ENCODE peak calls at places on chromosomes 3 and 15, in seven cellular contexts. One of them, this sample, is unnamed.

GRCh38 chr3:55963611-55964010 is 476.5 kb upstream of the WNT5A start:
- DNase-seq in bronchial epithelial cell: no peak
- DNase-seq in fibroblast of mammary gland: no peak
- DNase-seq in spleen: no peak
- DNase-seq in tibial artery: no peak
- DNase-seq in colonic mucosa: no peak
- DNase-seq in astrocyte: no peak
- DNase-seq in this sample: no peak

GRCh38 chr3:158313344-158313927 is 203.5 kb downstream of the RSRC1 start:
- DNase-seq in spleen: no peak
- DNase-seq in astrocyte: peak
- DNase-seq in colonic mucosa: no peak
- DNase-seq in bronchial epithelial cell: peak
- DNase-seq in fibroblast of mammary gland: peak
- DNase-seq in tibial artery: no peak
- DNase-seq in this sample: peak

GRCh38 chr15:65032823-65033537 is 3.5 kb upstream of the MTFMT start:
- DNase-seq in bronchial epithelial cell: peak
- DNase-seq in astrocyte: peak
- DNase-seq in colonic mucosa: peak
- DNase-seq in tibial artery: peak
- DNase-seq in fibroblast of mammary gland: peak
- DNase-seq in spleen: peak
- DNase-seq in this sample: peak

GRCh38 chr15:66789029-66790025 is 87.3 kb downstream of the SMAD6 start:
- DNase-seq in tibial artery: peak
- DNase-seq in fibroblast of mammary gland: peak
- DNase-seq in spleen: no peak
- DNase-seq in astrocyte: peak
- DNase-seq in bronchial epithelial cell: peak
- DNase-seq in colonic mucosa: no peak
- DNase-seq in this sample: peak

GRCh38 chr15:43225201-43225949 is 4.6 kb upstream of the EPB42 start:
- DNase-seq in astrocyte: peak
- DNase-seq in bronchial epithelial cell: peak
- DNase-seq in spleen: no peak
- DNase-seq in colonic mucosa: peak
- DNase-seq in fibroblast of mammary gland: peak
- DNase-seq in tibial artery: peak
- DNase-seq in this sample: peak

GRCh38 chr15:99454941-99455795 is 110.6 kb upstream of the MEF2A start:
- DNase-seq in tibial artery: peak
- DNase-seq in astrocyte: peak
- DNase-seq in spleen: no peak
- DNase-seq in bronchial epithelial cell: peak
- DNase-seq in colonic mucosa: no peak
- DNase-seq in fibroblast of mammary gland: peak
- DNase-seq in this sample: peak

GRCh38 chr15:41849204-41849603 is 10.6 kb downstream of the PLA2G4B start:
- DNase-seq in astrocyte: no peak
- DNase-seq in spleen: no peak
- DNase-seq in colonic mucosa: no peak
- DNase-seq in fibroblast of mammary gland: no peak
- DNase-seq in bronchial epithelial cell: peak
- DNase-seq in tibial artery: no peak
- DNase-seq in this sample: no peak

GRCh38 chr3:193971268-193971751 is 164.6 kb upstream of the HES1 start:
- DNase-seq in spleen: no peak
- DNase-seq in astrocyte: peak
- DNase-seq in fibroblast of mammary gland: peak
- DNase-seq in bronchial epithelial cell: peak
- DNase-seq in colonic mucosa: peak
- DNase-seq in tibial artery: no peak
- DNase-seq in this sample: peak

GRCh38 chr3:27312044-27312668 is 57.0 kb downstream of the NEK10 start:
- DNase-seq in fibroblast of mammary gland: peak
- DNase-seq in astrocyte: peak
- DNase-seq in tibial artery: no peak
- DNase-seq in colonic mucosa: no peak
- DNase-seq in spleen: no peak
- DNase-seq in bronchial epithelial cell: peak
- DNase-seq in this sample: peak

GRCh38 chr15:43441316-43441715 is 51.6 kb downstream of the TP53BP1 start:
- DNase-seq in fibroblast of mammary gland: peak
- DNase-seq in tibial artery: no peak
- DNase-seq in bronchial epithelial cell: peak
- DNase-seq in colonic mucosa: no peak
- DNase-seq in spleen: no peak
- DNase-seq in astrocyte: peak
- DNase-seq in this sample: peak

GRCh38 chr15:72338148-72338547 is 18.2 kb upstream of the CELF6 start:
- DNase-seq in fibroblast of mammary gland: no peak
- DNase-seq in spleen: no peak
- DNase-seq in astrocyte: no peak
- DNase-seq in colonic mucosa: no peak
- DNase-seq in tibial artery: no peak
- DNase-seq in bronchial epithelial cell: no peak
- DNase-seq in this sample: no peak

GRCh38 chr3:23312866-23313265 is 109.7 kb downstream of the UBE2E2 start:
- DNase-seq in colonic mucosa: no peak
- DNase-seq in fibroblast of mammary gland: peak
- DNase-seq in spleen: no peak
- DNase-seq in bronchial epithelial cell: no peak
- DNase-seq in tibial artery: no peak
- DNase-seq in astrocyte: no peak
- DNase-seq in this sample: no peak

GRCh38 chr3:28982906-28983305 is 298.0 kb upstream of the RBMS3 start:
- DNase-seq in fibroblast of mammary gland: no peak
- DNase-seq in colonic mucosa: no peak
- DNase-seq in tibial artery: no peak
- DNase-seq in bronchial epithelial cell: peak
- DNase-seq in spleen: no peak
- DNase-seq in astrocyte: no peak
- DNase-seq in this sample: no peak

GRCh38 chr15:51931638-51932037 is 39.9 kb downstream of the LEO1 start:
- DNase-seq in fibroblast of mammary gland: peak
- DNase-seq in bronchial epithelial cell: peak
- DNase-seq in colonic mucosa: no peak
- DNase-seq in astrocyte: no peak
- DNase-seq in spleen: no peak
- DNase-seq in tibial artery: no peak
- DNase-seq in this sample: peak

GRCh38 chr3:88231632-88232031 is 81.9 kb downstream of the C3orf38 start:
- DNase-seq in bronchial epithelial cell: no peak
- DNase-seq in fibroblast of mammary gland: no peak
- DNase-seq in tibial artery: no peak
- DNase-seq in colonic mucosa: no peak
- DNase-seq in astrocyte: no peak
- DNase-seq in spleen: no peak
- DNase-seq in this sample: no peak

GRCh38 chr3:63945558-63946096 is 33.4 kb upstream of the SCAANT1 start:
- DNase-seq in colonic mucosa: no peak
- DNase-seq in tibial artery: no peak
- DNase-seq in spleen: no peak
- DNase-seq in astrocyte: no peak
- DNase-seq in fibroblast of mammary gland: no peak
- DNase-seq in bronchial epithelial cell: no peak
- DNase-seq in this sample: peak

GRCh38 chr3:194876403-194877165 is 190.9 kb downstream of the FAM43A start:
- DNase-seq in spleen: no peak
- DNase-seq in tibial artery: no peak
- DNase-seq in astrocyte: no peak
- DNase-seq in colonic mucosa: no peak
- DNase-seq in fibroblast of mammary gland: peak
- DNase-seq in bronchial epithelial cell: no peak
- DNase-seq in this sample: no peak

GRCh38 chr15:91946914-91947313 is 93.4 kb downstream of the SLCO3A1 start:
- DNase-seq in bronchial epithelial cell: no peak
- DNase-seq in spleen: no peak
- DNase-seq in astrocyte: no peak
- DNase-seq in fibroblast of mammary gland: no peak
- DNase-seq in tibial artery: no peak
- DNase-seq in colonic mucosa: no peak
- DNase-seq in this sample: no peak
- TF ChIP-seq CTCF in bronchial epithelial cell: no peak
- TF ChIP-seq CTCF in spleen: no peak
- TF ChIP-seq CTCF in astrocyte: no peak
- TF ChIP-seq CTCF in fibroblast of mammary gland: no peak
- TF ChIP-seq CTCF in tibial artery: no peak
- TF ChIP-seq CTCF in colonic mucosa: no peak
- TF ChIP-seq CTCF in this sample: no peak

GRCh38 chr3:161914703-161915102 is 418.1 kb downstream of the OTOL1 start:
- DNase-seq in fibroblast of mammary gland: peak
- DNase-seq in bronchial epithelial cell: no peak
- DNase-seq in spleen: no peak
- DNase-seq in astrocyte: peak
- DNase-seq in colonic mucosa: peak
- DNase-seq in tibial artery: no peak
- DNase-seq in this sample: peak
- TF ChIP-seq CTCF in fibroblast of mammary gland: peak
- TF ChIP-seq CTCF in bronchial epithelial cell: no peak
- TF ChIP-seq CTCF in spleen: no peak
- TF ChIP-seq CTCF in astrocyte: peak
- TF ChIP-seq CTCF in colonic mucosa: no peak
- TF ChIP-seq CTCF in tibial artery: peak
- TF ChIP-seq CTCF in this sample: peak

DNA sequence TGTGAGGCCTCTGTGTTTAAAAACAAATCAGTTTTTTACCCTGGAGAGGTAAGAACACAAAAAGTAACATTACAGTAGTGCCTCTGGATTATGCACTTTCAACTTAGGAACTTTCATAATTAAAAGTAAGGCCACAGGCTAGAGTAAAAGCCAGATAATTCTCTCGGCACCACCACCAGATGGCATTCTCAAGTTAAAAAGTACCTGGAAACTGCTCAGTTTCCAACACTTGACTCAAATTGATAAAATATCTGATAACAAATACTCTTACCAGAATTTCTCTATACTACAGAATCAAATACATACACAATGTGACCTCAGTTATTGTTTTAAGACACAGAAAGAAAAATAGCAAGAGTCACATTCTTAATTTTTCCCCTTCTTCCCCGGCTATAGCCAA is 19.9 kb downstream of the SPICE1 start:
- DNase-seq in colonic mucosa: peak
- DNase-seq in fibroblast of mammary gland: peak
- DNase-seq in bronchial epithelial cell: peak
- DNase-seq in astrocyte: peak
- DNase-seq in tibial artery: no peak
- DNase-seq in spleen: no peak
- DNase-seq in this sample: peak
- TF ChIP-seq CTCF in colonic mucosa: peak
- TF ChIP-seq CTCF in fibroblast of mammary gland: peak
- TF ChIP-seq CTCF in bronchial epithelial cell: peak
- TF ChIP-seq CTCF in astrocyte: peak
- TF ChIP-seq CTCF in tibial artery: peak
- TF ChIP-seq CTCF in spleen: no peak
- TF ChIP-seq CTCF in this sample: peak

DNA sequence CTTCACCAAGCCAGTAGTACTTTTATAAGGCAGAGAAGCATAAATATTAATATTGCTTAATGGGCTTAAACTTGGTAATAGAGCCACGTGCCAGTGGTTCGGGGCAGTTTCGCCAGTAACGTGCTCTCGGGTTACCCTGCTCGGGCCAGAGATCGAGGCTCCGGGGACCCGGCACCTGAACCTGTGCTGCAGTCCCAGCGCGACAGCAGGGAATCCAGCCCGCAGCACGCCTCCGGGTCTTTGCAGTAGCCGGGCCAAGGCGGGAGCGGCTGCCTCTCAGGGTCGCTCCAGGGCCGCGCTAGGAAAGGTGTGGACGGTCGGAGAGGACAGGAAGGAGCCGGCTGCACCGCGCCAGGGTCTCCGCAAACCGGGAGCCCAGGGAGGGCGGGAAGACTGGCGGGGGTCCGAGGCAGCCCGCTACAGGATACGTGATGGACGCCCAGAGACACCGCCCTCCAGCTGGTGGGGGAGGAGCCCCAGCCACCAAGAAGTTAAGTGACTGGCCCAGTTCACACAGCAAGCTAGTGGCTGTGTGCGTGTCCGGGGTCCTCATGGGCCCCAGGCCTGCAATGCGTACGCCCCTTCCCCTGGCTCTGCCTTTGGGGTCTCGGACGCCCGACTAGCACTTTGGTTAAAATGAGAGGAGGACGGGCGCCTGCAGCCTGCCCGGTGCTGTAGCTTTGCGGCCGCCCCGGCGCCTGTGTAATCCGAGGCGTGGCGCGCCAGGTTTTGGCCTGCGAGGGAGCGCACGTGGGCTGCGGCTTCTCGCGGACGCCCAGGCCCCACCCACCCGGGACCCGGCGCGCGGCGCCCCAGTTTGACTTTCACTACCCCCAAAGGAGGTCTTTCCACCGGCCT is 1.2 kb upstream of the PDE8A start:
- DNase-seq in colonic mucosa: peak
- DNase-seq in spleen: peak
- DNase-seq in bronchial epithelial cell: peak
- DNase-seq in tibial artery: peak
- DNase-seq in astrocyte: peak
- DNase-seq in fibroblast of mammary gland: peak
- DNase-seq in this sample: peak
- TF ChIP-seq CTCF in colonic mucosa: no peak
- TF ChIP-seq CTCF in spleen: no peak
- TF ChIP-seq CTCF in bronchial epithelial cell: no peak
- TF ChIP-seq CTCF in tibial artery: no peak
- TF ChIP-seq CTCF in astrocyte: no peak
- TF ChIP-seq CTCF in fibroblast of mammary gland: no peak
- TF ChIP-seq CTCF in this sample: no peak